ENCODE peak calls at places on chromosomes 12 and 14, in six cellular contexts. Y, E, B, S, O and A are unnamed samples.

GRCh38 chr12:74382994-74383393 is 154.6 kb upstream of the ATXN7L3B start:
- DNase-seq in E (no peak), B (no peak), O (no peak), Y (no peak), S (no peak), A (no peak)

GRCh38 chr14:99169776-99170356 is 102.1 kb downstream of the BCL11B start:
- DNase-seq in E (no peak), S (no peak), O (no peak), Y (no peak), B (no peak), A (no peak)

GRCh38 chr14:77076118-77076631 is 21.9 kb upstream of the CIPC start:
- DNase-seq in S (peak), B (no peak), O (no peak), Y (peak), E (peak), A (no peak)

GRCh38 chr14:105881021-105881930 is 354.9 kb downstream of the TMEM121 start:
- DNase-seq in B (no peak), O (no peak), Y (no peak), S (no peak), E (peak), A (no peak)

GRCh38 chr14:103856105-103856504 is 8.7 kb upstream of the PPP1R13B start:
- DNase-seq in O (no peak), Y (no peak), S (no peak), B (no peak), E (no peak), A (no peak)

GRCh38 chr12:29234965-29235364 is 85.9 kb downstream of the FAR2 start:
- DNase-seq in O (no peak), Y (no peak), S (no peak), B (peak), E (no peak), A (no peak)

GRCh38 chr12:123131291-123131831 is 19.5 kb downstream of the PITPNM2 start:
- DNase-seq in O (no peak), E (no peak), S (no peak), Y (no peak), B (no peak), A (no peak)

GRCh38 chr12:28172434-28173030 is 17.7 kb upstream of the CCDC91 start:
- DNase-seq in E (no peak), B (peak), S (peak), Y (no peak), O (peak), A (peak)

GRCh38 chr12:92745874-92746553 is 43.2 kb downstream of the PLEKHG7 start:
- DNase-seq in E (peak), O (peak), S (no peak), Y (peak), B (peak), A (no peak)

GRCh38 chr12:19692091-19692490 is 252.8 kb downstream of the AEBP2 start:
- DNase-seq in S (no peak), O (no peak), B (no peak), E (no peak), Y (no peak), A (no peak)

GRCh38 chr12:47039756-47040155 is 39.7 kb upstream of the PCED1B start:
- DNase-seq in E (no peak), Y (no peak), B (no peak), S (no peak), O (peak), A (no peak)

GRCh38 chr14:78598046-78598652 is 428.0 kb downstream of the NRXN3 start:
- DNase-seq in Y (peak), S (peak), E (peak), B (peak), O (peak), A (peak)

GRCh38 chr12:107304588-107305532 is 211.5 kb upstream of the CRY1 start:
- DNase-seq in Y (no peak), S (no peak), E (no peak), B (no peak), O (peak), A (no peak)

GRCh38 chr12:123269980-123270379 is 1.7 kb downstream of the CDK2AP1 start:
- DNase-seq in S (peak), Y (no peak), E (no peak), O (no peak), B (no peak), A (no peak)

GRCh38 chr12:113136128-113136989 is 798 bp upstream of the RASAL1 start:
- DNase-seq in S (no peak), Y (peak), O (peak), B (no peak), E (no peak), A (peak)

GRCh38 chr12:104827587-104827986 is 130.5 kb downstream of the SLC41A2 start:
- DNase-seq in S (no peak), Y (no peak), O (no peak), B (no peak), E (no peak), A (peak)

DNA sequence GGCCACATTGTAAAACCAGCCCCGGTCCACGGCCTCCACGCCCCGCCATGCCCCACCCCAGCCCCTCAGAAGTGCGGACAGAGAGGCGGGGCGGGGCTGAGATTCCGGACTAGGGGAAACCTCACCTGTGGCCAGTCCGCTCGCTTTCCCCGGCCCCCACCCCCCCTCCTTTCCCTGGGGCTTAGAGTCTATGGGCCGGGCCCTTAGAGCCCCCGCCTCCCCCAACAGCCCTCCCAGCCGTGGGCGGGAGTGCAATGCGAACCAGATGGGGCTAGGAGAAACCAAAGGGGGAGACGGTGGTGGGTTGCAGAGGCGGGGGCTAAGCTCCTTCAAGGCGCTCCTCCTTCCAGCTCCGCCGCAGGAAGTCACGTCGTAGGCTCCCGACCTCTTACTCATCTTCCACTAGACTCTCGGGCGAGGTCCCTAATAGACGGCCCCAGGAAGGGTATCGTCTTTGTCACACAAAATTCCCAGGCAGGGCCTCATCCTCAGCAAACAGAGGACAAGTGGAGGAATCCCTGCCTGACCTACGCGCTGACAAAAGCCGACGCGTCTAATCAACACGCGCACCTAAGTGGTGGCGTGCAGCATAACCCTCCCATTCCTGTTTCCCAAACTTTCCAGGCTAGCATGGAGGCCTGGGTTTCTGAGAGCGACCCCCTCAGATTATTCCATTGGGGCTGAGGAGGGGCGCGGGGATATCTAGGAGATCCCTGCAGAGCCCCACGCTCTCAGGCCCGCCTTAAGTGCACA is 1.0 kb upstream of the NAB2 start:
- DNase-seq in B (peak), E (peak), O (peak), Y (peak), S (peak), A (peak)
- TF ChIP-seq POLR2A in B (peak), E (no peak), O (peak), Y (peak), S (no peak), A (peak)

GRCh38 chr14:75259510-75259855 is 19.1 kb upstream of the FOS start:
- DNase-seq in B (peak), S (no peak), E (no peak), Y (no peak), O (no peak), A (no peak)
- TF ChIP-seq POLR2A in B (peak), S (peak), E (no peak), Y (no peak), O (no peak), A (peak)

GRCh38 chr12:50024227-50024626 is 1.1 kb downstream of the RACGAP1 start:
- DNase-seq in E (no peak), Y (no peak), B (no peak), S (no peak), O (no peak), A (no peak)

GRCh38 chr12:50026691-50027090 is 1.4 kb upstream of the RACGAP1 start:
- DNase-seq in B (no peak), O (no peak), S (no peak), E (no peak), Y (no peak), A (no peak)

GRCh38 chr12:50024804-50025186 is 499 bp downstream of the RACGAP1 start:
- DNase-seq in E (no peak), B (no peak), Y (no peak), S (no peak), O (peak), A (peak)

GRCh38 chr12:50022903-50023302 is 2.4 kb downstream of the RACGAP1 start:
- DNase-seq in B (no peak), E (no peak), O (no peak), S (no peak), Y (no peak), A (no peak)

DNA sequence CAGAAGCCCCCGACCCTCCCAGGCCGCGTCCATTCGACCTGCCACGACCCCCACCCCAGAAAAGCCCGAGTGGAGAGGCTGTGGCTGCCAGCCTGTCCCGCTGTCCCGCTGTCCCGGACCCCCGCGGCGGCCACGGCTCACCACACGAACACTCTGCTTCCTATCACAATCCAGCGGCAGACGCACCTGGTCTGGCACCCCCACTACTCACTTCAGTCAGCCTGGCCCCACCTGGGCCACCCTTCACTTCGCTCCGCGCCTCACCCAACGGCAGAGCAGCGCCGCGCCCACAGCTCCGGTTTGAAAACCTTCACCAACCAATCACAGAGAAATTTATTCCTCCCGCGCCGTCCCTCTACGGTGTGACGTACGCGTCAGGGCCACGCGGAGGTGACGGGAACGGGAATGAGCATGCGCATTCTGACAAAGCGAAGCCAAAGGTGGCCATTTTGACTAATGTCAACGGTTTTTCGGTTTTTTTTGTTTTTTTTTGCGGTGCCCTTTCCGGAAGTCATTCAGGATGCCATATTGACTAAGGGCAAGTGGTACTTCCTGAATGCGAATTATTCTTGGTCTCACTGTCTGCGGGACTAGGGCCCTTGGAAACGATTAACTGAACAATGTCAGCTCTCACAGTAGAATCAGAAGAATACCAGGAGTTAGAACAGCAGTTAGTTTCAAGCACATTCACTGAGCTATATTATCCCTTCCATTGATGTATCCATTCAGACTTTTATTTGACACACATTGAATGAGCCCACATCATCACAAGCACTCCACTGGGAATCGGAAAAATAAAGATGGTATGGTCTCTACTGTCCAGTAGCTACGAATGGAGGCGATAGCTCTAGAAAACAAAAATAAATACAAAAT is at the start of gene RACGAP1:
- DNase-seq in E (peak), O (peak), S (peak), B (peak), Y (peak), A (peak)
- TF ChIP-seq POLR2A in E (no peak), O (no peak), S (peak), B (peak), Y (peak), A (peak)

GRCh38 chr12:68833508-68833907 is 25.5 kb downstream of the MDM2 start:
- DNase-seq in B (no peak), S (no peak), O (no peak), E (no peak), Y (no peak), A (no peak)
- TF ChIP-seq POLR2A in B (no peak), S (no peak), O (no peak), E (no peak), Y (no peak), A (no peak)

DNA sequence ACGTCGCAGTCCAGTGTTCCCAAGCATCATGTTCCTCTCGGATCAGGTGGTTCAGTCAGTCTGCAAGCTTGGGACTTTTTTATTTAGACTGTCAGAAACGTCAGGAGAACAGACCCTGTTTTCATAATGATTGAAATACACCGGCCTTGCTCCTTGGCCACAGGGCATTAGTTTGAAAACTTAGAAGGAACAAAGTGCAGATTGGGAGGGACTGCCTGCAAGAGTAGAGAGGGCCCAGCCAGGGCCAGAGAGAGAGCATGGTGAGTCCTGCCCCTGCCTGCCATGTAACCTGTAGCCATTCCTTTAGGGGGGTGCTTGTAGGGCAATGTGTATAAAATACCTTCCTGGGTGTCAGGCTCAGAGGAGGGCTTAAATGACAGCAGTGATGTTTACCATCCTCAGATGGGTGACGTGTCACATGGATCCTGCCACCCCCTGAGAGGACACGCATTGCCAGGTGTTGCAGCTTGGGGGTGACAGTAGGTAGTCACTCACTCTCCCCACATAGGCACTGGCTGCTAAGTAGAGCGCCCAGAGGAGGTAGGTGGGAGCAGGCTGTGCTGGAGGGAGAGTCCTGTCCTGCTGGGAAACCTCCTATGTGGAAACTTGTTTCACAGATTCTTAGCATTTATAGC is 45.7 kb downstream of the MMAB start:
- DNase-seq in Y (no peak), B (no peak), E (no peak), S (no peak), O (no peak), A (no peak)
- TF ChIP-seq POLR2A in Y (no peak), B (no peak), E (no peak), S (no peak), O (no peak), A (no peak)

DNA sequence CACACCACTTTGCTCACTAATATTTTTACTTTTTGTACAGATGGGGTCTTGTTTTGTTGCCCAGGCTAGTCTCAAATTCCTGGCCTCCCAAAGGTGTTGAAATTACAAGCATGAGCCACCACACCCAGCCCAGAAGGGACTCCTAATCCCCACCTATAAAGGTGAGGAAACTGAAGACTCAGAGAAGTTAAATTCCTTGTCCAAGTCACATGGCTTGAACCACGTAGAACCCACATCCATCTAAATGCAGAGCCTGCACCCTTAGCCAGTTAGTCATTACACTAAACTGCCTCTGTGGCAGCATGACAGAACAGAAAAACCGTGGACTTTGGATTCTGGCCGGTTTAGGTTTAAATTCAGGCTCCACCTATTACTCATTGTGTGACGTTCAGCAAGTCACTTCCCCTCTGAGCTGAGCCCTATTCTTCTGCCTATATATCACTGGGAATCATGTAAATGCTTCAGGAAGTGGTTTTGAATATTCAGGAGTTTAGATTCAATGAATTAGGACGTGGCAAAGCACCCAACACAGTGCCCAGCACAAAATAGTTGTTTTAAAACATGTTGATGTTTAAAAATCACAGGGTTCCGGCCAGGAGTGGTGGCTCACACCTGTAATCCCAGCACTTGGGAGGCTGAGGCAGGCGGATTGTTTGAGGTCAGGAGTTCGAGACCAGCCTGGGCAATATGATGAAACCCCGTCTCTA is 3.0 kb upstream of the CORO1C start:
- DNase-seq in S (peak), Y (no peak), B (peak), E (no peak), O (peak), A (peak)
- TF ChIP-seq POLR2A in S (peak), Y (no peak), B (no peak), E (no peak), O (no peak), A (no peak)

GRCh38 chr14:100711493-100711892 is 15.2 kb upstream of the DLK1 start:
- DNase-seq in Y (no peak), O (no peak), B (no peak), E (no peak), S (no peak), A (no peak)
- TF ChIP-seq POLR2A in Y (no peak), O (no peak), B (no peak), E (no peak), S (no peak), A (no peak)

DNA sequence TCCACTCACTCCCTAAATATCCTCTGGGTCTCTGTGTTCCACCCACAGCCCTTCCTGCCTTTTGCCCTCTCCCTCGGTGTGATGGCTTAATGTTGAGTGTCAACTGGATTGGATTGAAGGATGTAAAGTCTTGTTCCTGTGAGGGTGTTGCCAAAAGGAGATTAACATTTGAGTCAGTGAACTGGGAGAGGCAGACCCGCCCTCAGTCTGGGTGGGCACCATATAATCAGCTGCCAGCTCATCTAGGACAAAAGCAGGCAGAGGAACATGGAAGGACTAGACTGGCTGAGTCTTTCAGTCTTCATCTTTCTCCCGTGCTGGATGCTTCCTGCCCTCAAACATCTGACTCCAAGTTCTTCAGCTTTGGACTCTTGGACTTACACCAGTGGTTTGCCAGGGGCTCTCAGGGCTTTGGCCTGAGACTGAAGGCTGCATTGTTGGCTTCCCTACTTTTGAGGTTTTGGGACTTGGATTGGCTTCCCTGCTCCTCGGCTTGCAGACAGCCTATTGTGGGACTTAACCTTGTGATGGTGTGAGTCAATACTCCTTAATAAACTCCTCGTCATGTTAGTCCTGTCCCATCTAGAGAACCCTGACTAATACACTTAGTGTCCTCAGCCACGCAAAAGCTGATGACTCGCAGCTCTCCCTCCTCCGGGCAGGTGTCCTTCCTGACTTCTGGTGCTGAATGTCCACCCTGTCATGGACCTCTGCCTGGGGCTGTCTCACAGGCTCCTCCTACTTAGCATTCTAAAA is 5.9 kb downstream of the DGLUCY start:
- DNase-seq in E (no peak), O (peak), S (no peak), Y (no peak), B (peak), A (peak)
- TF ChIP-seq POLR2A in E (no peak), O (no peak), S (no peak), Y (no peak), B (no peak), A (no peak)

GRCh38 chr14:87494010-87494409 is 499.0 kb downstream of the GALC start:
- DNase-seq in E (no peak), Y (no peak), S (no peak), B (no peak), O (peak), A (no peak)
- TF ChIP-seq POLR2A in E (no peak), Y (no peak), S (no peak), B (no peak), O (no peak), A (no peak)